ENCODE peak calls at places on chromosomes 5 and 9, in four cellular contexts. N is stimulated activated CD4-positive, alpha-beta T cell treated with anti-CD3 and anti-CD28 coated beads, Interleukin-1b, Interleukin-23, amount 100 ng/mL, for 24 hours; P is activated CD4-positive, CD25-positive, alpha-beta regulatory T cell treated with anti-CD3 and anti-CD28 coated beads, Interleukin-2, amount 50 U/mL, for 16 hours; T is SJSA1. O is an unnamed sample.

GRCh38 chr5:61678966-61679365 is 346.9 kb downstream of the ZSWIM6 start:
- DNase-seq in T (no peak), N (no peak), P (no peak), O (no peak)

GRCh38 chr5:173333900-173334685 is 5.9 kb upstream of the STC2 start:
- DNase-seq in T (no peak), N (no peak), P (no peak), O (no peak)

GRCh38 chr5:89929834-89930233 is 479.7 kb downstream of the CETN3 start:
- DNase-seq in N (no peak), T (no peak), P (no peak), O (no peak)

GRCh38 chr5:68086857-68087256 is 128.7 kb upstream of the PIK3R1 start:
- DNase-seq in T (no peak), P (no peak), N (no peak), O (no peak)

GRCh38 chr5:113450366-113451328 is 15.9 kb upstream of the TSSK1B start:
- DNase-seq in N (no peak), T (no peak), P (no peak), O (no peak)

GRCh38 chr5:148828461-148829247 is 2.2 kb downstream of the ADRB2 start:
- DNase-seq in T (peak), N (no peak), P (no peak), O (no peak)

GRCh38 chr9:134307223-134307600 is 19.0 kb upstream of the RXRA start:
- DNase-seq in N (no peak), T (no peak), P (no peak), O (no peak)

GRCh38 chr5:117455236-117456233 is 880.9 kb upstream of the SEMA6A start:
- DNase-seq in P (no peak), N (no peak), T (no peak), O (no peak)

GRCh38 chr5:153831976-153832375 is 206.7 kb downstream of the FAM114A2 start:
- DNase-seq in N (no peak), P (no peak), T (no peak), O (no peak)

GRCh38 chr9:128115187-128116103 is 12.1 kb downstream of the PTGES2 start:
- DNase-seq in N (no peak), T (no peak), P (no peak), O (no peak)

GRCh38 chr9:116198344-116198743 is 44.8 kb downstream of the PAPPA start:
- DNase-seq in T (no peak), P (no peak), N (no peak), O (no peak)

GRCh38 chr9:137317021-137317978 is 15.2 kb upstream of the NRARP start:
- DNase-seq in N (no peak), P (no peak), T (no peak), O (peak)

GRCh38 chr9:100714372-100715099 is 136.7 kb downstream of the CAVIN4 start:
- DNase-seq in P (peak), N (peak), T (peak), O (peak)

GRCh38 chr5:181047921-181048320 is 7.9 kb downstream of the BTNL9 start:
- DNase-seq in T (no peak), N (no peak), P (no peak), O (no peak)